ENCODE peak calls at places on chromosome 16, in seven cellular contexts. Y, O, H, E, F, L and I are unnamed samples.

GRCh38 chr16:19135201-19135838 is 21.6 kb downstream of the ITPRIPL2 start:
- DNase-seq in H (no peak), F (no peak), Y (no peak), L (no peak), O (no peak), E (no peak), I (no peak)

GRCh38 chr16:7303677-7304200 is 28.9 kb upstream of the RBFOX1 start:
- DNase-seq in H (peak), O (peak), L (no peak), E (no peak), Y (no peak), F (no peak), I (no peak)

GRCh38 chr16:57278494-57278893 is 6.0 kb downstream of the PLLP start:
- DNase-seq in O (no peak), L (no peak), Y (no peak), E (no peak), F (no peak), H (no peak), I (no peak)

GRCh38 chr16:57045694-57046381 is 46.5 kb upstream of the CPNE2 start:
- DNase-seq in L (peak), E (peak), F (peak), H (peak), Y (no peak), O (peak), I (peak)

GRCh38 chr16:27849621-27850020 is 213.9 kb downstream of the GSG1L start:
- DNase-seq in E (no peak), Y (no peak), H (no peak), L (no peak), O (no peak), F (no peak), I (no peak)

GRCh38 chr16:71526111-71526998 is at the start of gene CHST4:
- DNase-seq in L (no peak), F (no peak), H (no peak), E (no peak), O (peak), Y (no peak), I (no peak)

GRCh38 chr16:77359065-77359502 is 75.8 kb downstream of the ADAMTS18 start:
- DNase-seq in L (peak), O (no peak), F (no peak), Y (no peak), H (no peak), E (no peak), I (no peak)

GRCh38 chr16:66293932-66294331 is 72.6 kb upstream of the CDH5 start:
- DNase-seq in E (no peak), F (no peak), L (no peak), H (no peak), Y (no peak), O (no peak), I (no peak)

GRCh38 chr16:9333515-9333914 is 242.1 kb downstream of the HAPSTR1 start:
- DNase-seq in Y (no peak), L (no peak), E (no peak), H (no peak), F (no peak), O (no peak), I (no peak)

GRCh38 chr16:23294260-23294659 is 7.8 kb upstream of the SCNN1B start:
- DNase-seq in H (no peak), L (peak), Y (no peak), F (no peak), E (no peak), O (no peak), I (no peak)

GRCh38 chr16:77974883-77975282 is 47.5 kb upstream of the CLEC3A start:
- DNase-seq in H (no peak), O (peak), F (no peak), Y (no peak), L (no peak), E (no peak), I (no peak)

GRCh38 chr16:57866529-57866918 is 64.2 kb upstream of the KIFC3 start:
- DNase-seq in O (no peak), Y (no peak), H (no peak), F (no peak), L (no peak), E (no peak), I (no peak)

GRCh38 chr16:50604065-50604418 is 55.8 kb downstream of the NKD1 start:
- DNase-seq in E (no peak), F (no peak), L (no peak), H (no peak), Y (no peak), O (no peak), I (no peak)

GRCh38 chr16:77775911-77776909 is 12.2 kb upstream of the VAT1L start:
- DNase-seq in H (no peak), L (peak), F (no peak), E (no peak), O (no peak), Y (no peak), I (no peak)

GRCh38 chr16:25916091-25916490 is 224.3 kb downstream of the HS3ST4 start:
- DNase-seq in L (no peak), H (no peak), E (no peak), Y (no peak), F (no peak), O (no peak), I (no peak)

GRCh38 chr16:85064186-85064585 is 36.6 kb downstream of the KIAA0513 start:
- DNase-seq in O (no peak), E (no peak), H (no peak), F (no peak), Y (no peak), L (no peak), I (no peak)

GRCh38 chr16:939941-940340 is 30.8 kb downstream of the LMF1 start:
- DNase-seq in L (no peak), H (no peak), Y (no peak), O (no peak), F (no peak), E (no peak), I (no peak)

GRCh38 chr16:2955779-2956565 is 8.1 kb upstream of the KREMEN2 start:
- DNase-seq in O (no peak), H (no peak), F (no peak), E (no peak), Y (no peak), L (no peak), I (no peak)

GRCh38 chr16:23611936-23612335 is 15.8 kb upstream of the NDUFAB1 start:
- DNase-seq in F (no peak), O (no peak), Y (no peak), E (no peak), L (no peak), H (no peak), I (no peak)

GRCh38 chr16:12917653-12918052 is 16.3 kb downstream of the SHISA9 start:
- DNase-seq in F (no peak), O (no peak), H (no peak), L (no peak), E (no peak), Y (no peak), I (no peak)

GRCh38 chr16:27458196-27458728 is 56.3 kb downstream of the IL21R start:
- DNase-seq in O (no peak), E (no peak), Y (no peak), H (no peak), L (no peak), F (no peak), I (no peak)

GRCh38 chr16:2829501-2830354 is at the start of gene ZG16B:
- DNase-seq in L (peak), F (no peak), H (peak), O (no peak), Y (no peak), E (no peak), I (no peak)

GRCh38 chr16:81956213-81956948 is 54.9 kb downstream of the SDR42E1 start:
- DNase-seq in H (no peak), E (no peak), F (no peak), L (no peak), Y (no peak), O (no peak), I (no peak)

GRCh38 chr16:9123871-9124270 is 32.4 kb downstream of the HAPSTR1 start:
- DNase-seq in F (no peak), O (peak), H (no peak), Y (no peak), L (no peak), E (no peak), I (no peak)

GRCh38 chr16:56269824-56270684 is 78.8 kb downstream of the GNAO1 start:
- DNase-seq in O (no peak), L (peak), H (no peak), F (no peak), E (no peak), Y (no peak), I (peak)

DNA sequence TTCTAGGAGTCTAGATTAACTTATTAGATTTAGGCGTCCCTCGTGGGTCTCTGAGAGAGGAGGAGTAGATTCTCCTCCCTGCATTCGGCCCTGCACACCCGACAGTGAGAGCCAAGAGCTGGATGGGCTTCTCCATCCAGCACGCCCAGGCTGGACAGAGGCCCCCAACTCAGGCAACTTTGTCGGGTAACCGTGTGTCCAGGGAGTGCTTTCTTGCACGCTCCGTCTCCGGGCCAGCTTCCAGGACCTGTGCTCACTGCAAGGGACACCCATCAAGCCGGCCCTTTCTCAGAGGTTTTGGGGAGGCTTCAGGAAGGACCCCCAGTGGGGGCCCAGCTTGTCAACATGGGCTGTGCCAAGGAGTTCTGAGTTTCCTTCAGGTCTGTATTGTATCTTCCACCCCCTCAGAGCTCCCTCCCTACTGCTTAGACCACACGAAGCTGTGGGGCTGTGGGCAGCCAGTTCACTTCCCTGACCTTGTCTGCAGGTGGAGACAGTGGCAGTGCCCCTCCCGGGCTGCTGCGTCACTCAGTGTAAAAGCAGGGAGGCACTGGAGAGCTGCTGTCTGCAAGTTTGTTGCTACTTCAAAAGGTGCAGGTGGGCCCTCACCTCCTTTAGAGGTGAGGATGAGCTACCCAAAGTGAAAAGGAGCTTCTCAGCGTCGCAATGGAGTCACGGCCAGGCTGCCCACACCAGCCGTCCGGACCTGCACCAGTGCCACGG is 24.0 kb upstream of the C16orf78 start:
- DNase-seq in E (no peak), H (no peak), Y (no peak), L (no peak), O (no peak), F (no peak), I (no peak)
- TF ChIP-seq TAF1 in E (no peak), H (no peak), Y (no peak), L (no peak), O (no peak), F (no peak), I (no peak)

DNA sequence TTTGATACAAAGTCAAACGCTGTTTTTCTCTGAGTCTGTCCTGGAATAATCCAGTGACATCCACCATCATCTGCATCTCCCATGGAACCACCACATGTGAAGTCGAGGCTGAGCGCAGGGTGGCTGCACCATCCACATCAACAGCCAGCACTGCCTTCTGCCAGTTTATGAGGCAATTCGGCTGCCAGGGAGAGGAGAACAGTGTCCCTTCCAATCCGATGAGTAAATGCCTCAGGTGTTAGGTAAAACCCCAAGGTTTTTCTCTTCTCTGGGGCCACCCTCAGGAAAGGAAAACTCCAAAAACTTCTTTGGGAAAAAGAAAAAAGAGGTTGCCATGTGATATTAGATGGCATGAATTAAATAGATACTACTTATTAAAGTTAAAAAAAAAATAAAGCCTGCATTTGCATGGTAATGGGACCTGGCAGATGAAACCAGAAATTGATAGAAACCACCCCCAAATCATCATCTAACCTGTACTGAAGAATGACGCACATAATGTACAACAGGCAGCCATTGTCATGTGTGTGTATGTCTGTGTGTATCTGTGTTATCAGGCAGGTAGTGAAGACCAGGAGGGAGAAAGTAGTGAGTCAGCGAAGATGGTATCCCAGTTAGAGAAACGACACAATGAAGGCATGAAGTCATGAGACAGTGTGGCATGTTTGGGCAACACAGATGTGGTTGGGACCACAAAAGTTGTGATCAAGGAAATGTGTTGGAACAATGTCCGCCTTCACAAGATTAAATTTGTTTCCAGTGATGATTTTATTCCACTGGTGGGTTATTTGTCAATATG is 478.7 kb downstream of the CDH13 start:
- DNase-seq in H (no peak), F (no peak), E (no peak), O (no peak), Y (no peak), L (no peak), I (no peak)
- TF ChIP-seq TAF1 in H (no peak), F (no peak), E (no peak), O (no peak), Y (no peak), L (no peak), I (no peak)

GRCh38 chr16:87789437-87790277 is 23.9 kb upstream of the KLHDC4 start:
- DNase-seq in H (no peak), F (no peak), O (no peak), Y (no peak), L (peak), E (no peak), I (no peak)

GRCh38 chr16:87780385-87780989 is 14.7 kb upstream of the KLHDC4 start:
- DNase-seq in E (peak), F (no peak), Y (no peak), H (no peak), L (no peak), O (no peak), I (peak)

GRCh38 chr16:87778830-87779579 is 13.2 kb upstream of the KLHDC4 start:
- DNase-seq in E (peak), L (peak), F (peak), Y (peak), H (peak), O (peak), I (peak)

GRCh38 chr16:87790278-87791023 is 24.7 kb upstream of the KLHDC4 start:
- DNase-seq in L (no peak), H (peak), Y (no peak), O (no peak), E (no peak), F (no peak), I (no peak)

DNA sequence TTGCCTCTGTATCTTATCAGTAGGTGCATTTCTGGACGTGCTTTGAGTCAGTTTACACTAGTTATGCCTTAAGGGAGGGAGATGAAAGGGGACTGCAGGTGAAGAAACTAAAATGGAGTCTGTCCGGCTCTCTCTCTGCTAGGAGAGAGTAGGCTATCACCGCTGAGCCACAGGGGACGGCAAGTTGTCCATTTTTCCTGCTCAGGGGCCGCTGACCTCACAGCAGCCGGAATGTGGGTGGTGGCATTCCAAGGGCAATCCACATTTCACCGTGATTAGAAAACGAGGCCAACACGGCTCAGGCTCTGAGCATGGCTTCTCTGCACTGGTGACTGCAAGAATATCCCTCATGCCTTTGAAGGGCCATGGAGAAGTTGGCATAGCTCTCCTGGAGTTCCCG is 19.0 kb upstream of the KLHDC4 start:
- DNase-seq in H (no peak), L (peak), O (no peak), F (no peak), E (no peak), Y (no peak), I (no peak)
- TF ChIP-seq TAF1 in H (no peak), L (no peak), O (no peak), F (no peak), E (no peak), Y (no peak), I (no peak)

DNA sequence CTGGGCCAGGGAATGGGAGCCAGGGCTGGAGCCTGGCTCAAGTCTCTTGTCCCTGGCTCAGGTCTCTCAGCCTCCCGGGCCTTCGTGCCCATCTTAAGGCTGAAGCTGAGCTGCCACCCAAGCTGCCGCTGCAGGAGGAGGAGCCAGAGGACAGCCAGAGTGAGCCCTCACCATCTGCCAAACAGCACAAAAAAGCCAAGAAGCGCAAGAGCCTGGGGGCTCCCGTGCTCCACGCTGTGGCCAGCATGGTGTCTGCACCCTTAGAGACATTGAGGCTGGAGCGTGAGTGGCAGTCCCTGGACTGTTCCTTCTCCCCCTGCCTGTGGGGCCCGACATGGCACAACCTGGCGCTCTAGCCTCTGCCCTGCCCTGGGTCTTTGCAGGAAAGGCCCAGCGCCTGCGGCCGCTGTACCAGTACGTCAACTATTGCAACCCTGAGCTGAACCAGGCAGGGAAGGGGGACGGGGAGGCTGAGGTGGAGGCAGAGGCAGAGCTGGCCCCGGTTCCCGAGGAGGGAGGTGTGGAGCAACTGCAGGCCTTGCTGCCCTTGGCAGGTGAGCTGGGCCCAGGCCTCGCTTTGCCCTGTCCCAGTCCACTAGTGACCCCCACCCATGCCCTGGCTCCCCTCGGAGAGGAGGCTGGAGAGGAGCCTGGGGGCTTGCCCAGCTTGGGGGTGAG is 1.3 kb downstream of the C16orf86 start:
- DNase-seq in E (peak), L (peak), H (peak), F (peak), Y (peak), O (peak), I (peak)
- TF ChIP-seq TAF1 in E (no peak), L (no peak), H (no peak), F (no peak), Y (no peak), O (no peak), I (no peak)

GRCh38 chr16:63361032-63361624 is 1324.9 kb upstream of the CDH8 start:
- DNase-seq in O (no peak), H (peak), E (no peak), F (no peak), L (peak), Y (no peak), I (peak)
- TF ChIP-seq TAF1 in O (no peak), H (no peak), E (no peak), F (no peak), L (no peak), Y (no peak), I (no peak)

DNA sequence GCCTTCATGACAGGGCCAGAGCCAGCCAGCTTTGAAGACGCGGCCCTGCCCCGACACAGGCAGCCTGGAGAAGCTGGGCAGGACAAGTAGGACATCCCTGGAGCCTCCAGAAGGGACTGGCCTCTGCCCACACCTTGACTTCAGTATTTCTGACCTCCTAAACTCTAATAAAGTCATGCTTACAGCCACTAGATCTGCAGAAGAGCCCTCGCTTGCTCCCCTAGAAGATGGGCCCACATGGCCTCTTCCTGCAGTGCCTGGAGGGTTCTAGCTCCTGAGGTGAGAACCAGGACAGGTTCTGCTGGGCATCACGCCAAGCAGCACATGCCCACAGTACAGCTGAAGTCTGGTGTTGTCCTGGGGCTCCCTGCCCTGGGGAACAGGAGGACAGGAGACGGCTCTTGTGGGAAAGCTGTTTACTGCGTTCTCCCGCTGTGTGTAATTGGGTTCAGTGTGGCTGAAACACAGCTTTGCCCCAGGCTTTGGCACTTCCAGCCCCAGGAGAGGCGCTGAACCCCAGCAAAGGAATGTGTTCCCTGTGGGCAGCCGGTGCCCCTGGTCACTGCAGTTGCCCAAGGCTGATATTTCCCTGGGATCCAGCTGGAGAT is 2.6 kb downstream of the APRT start:
- DNase-seq in O (no peak), L (no peak), Y (no peak), F (no peak), H (no peak), E (no peak), I (no peak)
- TF ChIP-seq TAF1 in O (no peak), L (no peak), Y (no peak), F (no peak), H (no peak), E (no peak), I (no peak)

DNA sequence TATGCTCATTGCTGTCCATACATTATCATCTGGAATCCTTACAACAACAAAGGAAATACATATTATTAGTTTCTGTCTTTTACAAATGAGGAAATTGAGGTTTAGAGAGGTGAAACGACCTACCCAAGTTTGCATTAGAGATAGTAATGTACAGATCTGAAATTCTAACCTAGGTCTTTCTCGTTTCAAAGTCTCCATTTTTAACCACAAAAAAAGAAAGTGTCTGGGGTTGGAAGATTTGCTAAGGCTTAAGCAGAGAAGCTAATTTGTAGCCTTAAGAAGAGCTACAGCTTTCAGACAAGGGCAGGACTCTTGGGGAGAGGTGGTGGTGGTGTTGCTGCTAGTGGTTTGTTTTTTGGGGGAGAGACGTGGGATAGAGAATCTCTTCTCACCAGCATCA is 19.2 kb downstream of the CIITA start:
- DNase-seq in O (no peak), F (no peak), L (no peak), H (no peak), E (no peak), Y (no peak), I (no peak)
- TF ChIP-seq TAF1 in O (no peak), F (no peak), L (no peak), H (no peak), E (no peak), Y (no peak), I (no peak)

GRCh38 chr16:22240023-22240697 is 34.1 kb downstream of the EEF2K start:
- DNase-seq in H (no peak), L (no peak), E (no peak), Y (no peak), O (no peak), F (no peak), I (no peak)
- TF ChIP-seq TAF1 in H (no peak), L (no peak), E (no peak), Y (no peak), O (no peak), F (no peak), I (no peak)